ENCODE peak calls at places on chromosome 1, in eight cellular contexts. One of them, this sample, is unnamed.
A peak's percentile ranks its signal among the peaks of the same experiment; 100 is the strongest.

GRCh38 chr1:42756956-42757891 is 9.6 kb downstream of the P3H1 start:
- DNase-seq in transverse colon: no peak
- DNase-seq in thoracic aorta: no peak
- DNase-seq in RWPE1: peak; percentile 63
- DNase-seq in keratinocyte: no peak
- DNase-seq in CD8-positive, alpha-beta memory T cell: peak; percentile 11
- DNase-seq in sigmoid colon: no peak
- DNase-seq in AG04450: peak; percentile 39
- DNase-seq in this sample: no peak

GRCh38 chr1:78054972-78055371 is 9.2 kb downstream of the GIPC2 start:
- DNase-seq in CD8-positive, alpha-beta memory T cell: no peak
- DNase-seq in AG04450: no peak
- DNase-seq in sigmoid colon: no peak
- DNase-seq in transverse colon: no peak
- DNase-seq in RWPE1: no peak
- DNase-seq in keratinocyte: no peak
- DNase-seq in thoracic aorta: no peak
- DNase-seq in this sample: no peak

GRCh38 chr1:32946413-32946812 is 18.2 kb downstream of the RNF19B start:
- DNase-seq in CD8-positive, alpha-beta memory T cell: no peak
- DNase-seq in AG04450: no peak
- DNase-seq in keratinocyte: no peak
- DNase-seq in transverse colon: no peak
- DNase-seq in sigmoid colon: no peak
- DNase-seq in thoracic aorta: peak; percentile 15
- DNase-seq in RWPE1: no peak
- DNase-seq in this sample: no peak

GRCh38 chr1:50047916-50048694 is 24.4 kb upstream of the AGBL4 start:
- DNase-seq in transverse colon: no peak
- DNase-seq in sigmoid colon: peak; percentile 60
- DNase-seq in keratinocyte: no peak
- DNase-seq in CD8-positive, alpha-beta memory T cell: peak; percentile 5
- DNase-seq in RWPE1: no peak
- DNase-seq in thoracic aorta: no peak
- DNase-seq in AG04450: no peak
- DNase-seq in this sample: no peak

GRCh38 chr1:217134857-217135568 is 411.8 kb upstream of the ESRRG start:
- DNase-seq in sigmoid colon: no peak
- DNase-seq in transverse colon: no peak
- DNase-seq in RWPE1: peak; percentile 4
- DNase-seq in CD8-positive, alpha-beta memory T cell: no peak
- DNase-seq in thoracic aorta: no peak
- DNase-seq in AG04450: no peak
- DNase-seq in keratinocyte: no peak
- DNase-seq in this sample: no peak

GRCh38 chr1:237754627-237755026 is 136.1 kb downstream of the ZP4 start:
- DNase-seq in keratinocyte: no peak
- DNase-seq in sigmoid colon: no peak
- DNase-seq in CD8-positive, alpha-beta memory T cell: no peak
- DNase-seq in transverse colon: no peak
- DNase-seq in thoracic aorta: no peak
- DNase-seq in AG04450: no peak
- DNase-seq in RWPE1: no peak
- DNase-seq in this sample: no peak

GRCh38 chr1:23924601-23925000 is 11.4 kb upstream of the CNR2 start:
- DNase-seq in sigmoid colon: no peak
- DNase-seq in RWPE1: no peak
- DNase-seq in AG04450: no peak
- DNase-seq in thoracic aorta: no peak
- DNase-seq in transverse colon: no peak
- DNase-seq in CD8-positive, alpha-beta memory T cell: no peak
- DNase-seq in keratinocyte: no peak
- DNase-seq in this sample: no peak

GRCh38 chr1:24955161-24955560 is 25.1 kb upstream of the RUNX3 start:
- DNase-seq in transverse colon: no peak
- DNase-seq in CD8-positive, alpha-beta memory T cell: peak; percentile 60
- DNase-seq in RWPE1: peak; percentile 57
- DNase-seq in sigmoid colon: no peak
- DNase-seq in thoracic aorta: no peak
- DNase-seq in keratinocyte: peak; percentile 98
- DNase-seq in AG04450: peak; percentile 11
- DNase-seq in this sample: peak; percentile 51

GRCh38 chr1:54810144-54810942 is 9.2 kb upstream of the TTC22 start:
- DNase-seq in RWPE1: peak; percentile 76
- DNase-seq in AG04450: peak; percentile 1
- DNase-seq in sigmoid colon: no peak
- DNase-seq in transverse colon: peak; percentile 81
- DNase-seq in thoracic aorta: no peak
- DNase-seq in CD8-positive, alpha-beta memory T cell: peak; percentile 46
- DNase-seq in keratinocyte: no peak
- DNase-seq in this sample: peak; percentile 63

GRCh38 chr1:32713081-32713480 is 10.5 kb upstream of the SYNC start:
- DNase-seq in CD8-positive, alpha-beta memory T cell: no peak
- DNase-seq in keratinocyte: no peak
- DNase-seq in RWPE1: no peak
- DNase-seq in AG04450: no peak
- DNase-seq in sigmoid colon: no peak
- DNase-seq in thoracic aorta: no peak
- DNase-seq in transverse colon: no peak
- DNase-seq in this sample: no peak

GRCh38 chr1:89198081-89198480 is 661 bp downstream of the GBP4 start:
- DNase-seq in RWPE1: no peak
- DNase-seq in keratinocyte: no peak
- DNase-seq in CD8-positive, alpha-beta memory T cell: no peak
- DNase-seq in transverse colon: no peak
- DNase-seq in thoracic aorta: no peak
- DNase-seq in AG04450: no peak
- DNase-seq in sigmoid colon: no peak
- DNase-seq in this sample: no peak

GRCh38 chr1:55632906-55633305 is 417.7 kb upstream of the USP24 start:
- DNase-seq in transverse colon: no peak
- DNase-seq in RWPE1: no peak
- DNase-seq in keratinocyte: no peak
- DNase-seq in AG04450: no peak
- DNase-seq in thoracic aorta: no peak
- DNase-seq in sigmoid colon: no peak
- DNase-seq in CD8-positive, alpha-beta memory T cell: no peak
- DNase-seq in this sample: no peak

GRCh38 chr1:9181990-9182783 is 52.4 kb upstream of the H6PD start:
- DNase-seq in CD8-positive, alpha-beta memory T cell: no peak
- DNase-seq in sigmoid colon: no peak
- DNase-seq in RWPE1: peak; percentile 62
- DNase-seq in thoracic aorta: no peak
- DNase-seq in keratinocyte: peak; percentile 53
- DNase-seq in AG04450: no peak
- DNase-seq in transverse colon: peak; percentile 53
- DNase-seq in this sample: no peak

GRCh38 chr1:39110325-39110851 is 84.2 kb downstream of the NDUFS5 start:
- DNase-seq in sigmoid colon: no peak
- DNase-seq in transverse colon: no peak
- DNase-seq in RWPE1: peak; percentile 53
- DNase-seq in CD8-positive, alpha-beta memory T cell: no peak
- DNase-seq in thoracic aorta: no peak
- DNase-seq in AG04450: no peak
- DNase-seq in keratinocyte: no peak
- DNase-seq in this sample: no peak

GRCh38 chr1:9025474-9025873 is 749 bp downstream of the SLC2A7 start:
- DNase-seq in AG04450: no peak
- DNase-seq in keratinocyte: no peak
- DNase-seq in RWPE1: no peak
- DNase-seq in transverse colon: no peak
- DNase-seq in sigmoid colon: no peak
- DNase-seq in thoracic aorta: no peak
- DNase-seq in CD8-positive, alpha-beta memory T cell: no peak
- DNase-seq in this sample: no peak

GRCh38 chr1:170663011-170663410 is 920 bp upstream of the PRRX1 start:
- DNase-seq in CD8-positive, alpha-beta memory T cell: no peak
- DNase-seq in thoracic aorta: no peak
- DNase-seq in transverse colon: no peak
- DNase-seq in AG04450: no peak
- DNase-seq in sigmoid colon: no peak
- DNase-seq in keratinocyte: no peak
- DNase-seq in RWPE1: no peak
- DNase-seq in this sample: no peak

GRCh38 chr1:30675761-30676160 is 47.6 kb downstream of the MATN1 start:
- DNase-seq in keratinocyte: no peak
- DNase-seq in transverse colon: no peak
- DNase-seq in AG04450: no peak
- DNase-seq in thoracic aorta: no peak
- DNase-seq in sigmoid colon: no peak
- DNase-seq in RWPE1: peak; percentile 26
- DNase-seq in CD8-positive, alpha-beta memory T cell: no peak
- DNase-seq in this sample: no peak

GRCh38 chr1:100959502-100960060 is 63.7 kb downstream of the SLC30A7 start:
- DNase-seq in AG04450: no peak
- DNase-seq in sigmoid colon: no peak
- DNase-seq in thoracic aorta: no peak
- DNase-seq in keratinocyte: no peak
- DNase-seq in RWPE1: no peak
- DNase-seq in transverse colon: no peak
- DNase-seq in CD8-positive, alpha-beta memory T cell: no peak
- DNase-seq in this sample: no peak

GRCh38 chr1:36941579-36941978 is 92.7 kb downstream of the GRIK3 start:
- DNase-seq in CD8-positive, alpha-beta memory T cell: no peak
- DNase-seq in transverse colon: no peak
- DNase-seq in AG04450: no peak
- DNase-seq in RWPE1: no peak
- DNase-seq in keratinocyte: no peak
- DNase-seq in sigmoid colon: no peak
- DNase-seq in thoracic aorta: no peak
- DNase-seq in this sample: no peak

GRCh38 chr1:170166518-170167180 is 20.9 kb downstream of the NTMT2 start:
- DNase-seq in sigmoid colon: no peak
- DNase-seq in keratinocyte: no peak
- DNase-seq in AG04450: no peak
- DNase-seq in transverse colon: no peak
- DNase-seq in RWPE1: no peak
- DNase-seq in CD8-positive, alpha-beta memory T cell: no peak
- DNase-seq in thoracic aorta: no peak
- DNase-seq in this sample: no peak

GRCh38 chr1:198003468-198003867 is 86.3 kb downstream of the LHX9 start:
- DNase-seq in sigmoid colon: no peak
- DNase-seq in AG04450: no peak
- DNase-seq in keratinocyte: no peak
- DNase-seq in RWPE1: no peak
- DNase-seq in thoracic aorta: no peak
- DNase-seq in CD8-positive, alpha-beta memory T cell: no peak
- DNase-seq in transverse colon: no peak
- DNase-seq in this sample: no peak

GRCh38 chr1:2112280-2112701 is 62.1 kb downstream of the PRKCZ start:
- DNase-seq in thoracic aorta: no peak
- DNase-seq in sigmoid colon: no peak
- DNase-seq in transverse colon: no peak
- DNase-seq in RWPE1: no peak
- DNase-seq in AG04450: no peak
- DNase-seq in CD8-positive, alpha-beta memory T cell: no peak
- DNase-seq in keratinocyte: no peak
- DNase-seq in this sample: no peak

GRCh38 chr1:2111674-2112035 is 61.4 kb downstream of the PRKCZ start:
- DNase-seq in thoracic aorta: no peak
- DNase-seq in CD8-positive, alpha-beta memory T cell: no peak
- DNase-seq in sigmoid colon: no peak
- DNase-seq in transverse colon: no peak
- DNase-seq in RWPE1: no peak
- DNase-seq in AG04450: no peak
- DNase-seq in keratinocyte: no peak
- DNase-seq in this sample: no peak

GRCh38 chr1:2115922-2116341 is 65.7 kb downstream of the PRKCZ start:
- DNase-seq in transverse colon: no peak
- DNase-seq in RWPE1: no peak
- DNase-seq in AG04450: no peak
- DNase-seq in thoracic aorta: no peak
- DNase-seq in sigmoid colon: no peak
- DNase-seq in CD8-positive, alpha-beta memory T cell: no peak
- DNase-seq in keratinocyte: no peak
- DNase-seq in this sample: no peak

GRCh38 chr1:2113620-2114135 is 63.5 kb downstream of the PRKCZ start:
- DNase-seq in keratinocyte: no peak
- DNase-seq in transverse colon: no peak
- DNase-seq in CD8-positive, alpha-beta memory T cell: no peak
- DNase-seq in sigmoid colon: no peak
- DNase-seq in RWPE1: no peak
- DNase-seq in AG04450: no peak
- DNase-seq in thoracic aorta: no peak
- DNase-seq in this sample: no peak

GRCh38 chr1:2115008-2115921 is 65.1 kb downstream of the PRKCZ start:
- DNase-seq in thoracic aorta: no peak
- DNase-seq in RWPE1: no peak
- DNase-seq in sigmoid colon: no peak
- DNase-seq in keratinocyte: no peak
- DNase-seq in CD8-positive, alpha-beta memory T cell: peak; percentile 16
- DNase-seq in AG04450: no peak
- DNase-seq in transverse colon: no peak
- DNase-seq in this sample: no peak
- H3K27ac ChIP-seq in thoracic aorta: no peak overlapping the region
- H3K27ac ChIP-seq in RWPE1: no peak overlapping the region
- H3K27ac ChIP-seq in sigmoid colon: no peak overlapping the region
- H3K27ac ChIP-seq in keratinocyte: no peak overlapping the region
- H3K27ac ChIP-seq in CD8-positive, alpha-beta memory T cell: no peak overlapping the region
- H3K27ac ChIP-seq in AG04450: no peak overlapping the region
- H3K27ac ChIP-seq in transverse colon: no peak overlapping the region
- H3K27ac ChIP-seq in this sample: no peak overlapping the region

GRCh38 chr1:35032384-35032739 is 617 bp upstream of the ZMYM6 start:
- DNase-seq in AG04450: no peak
- DNase-seq in keratinocyte: no peak
- DNase-seq in transverse colon: no peak
- DNase-seq in RWPE1: no peak
- DNase-seq in sigmoid colon: no peak
- DNase-seq in thoracic aorta: no peak
- DNase-seq in CD8-positive, alpha-beta memory T cell: no peak
- DNase-seq in this sample: no peak
- H3K27ac ChIP-seq in AG04450: no peak overlapping the region
- H3K27ac ChIP-seq in keratinocyte: no peak overlapping the region
- H3K27ac ChIP-seq in transverse colon: peak overlapping the region; percentile 95
- H3K27ac ChIP-seq in RWPE1: peak overlapping the region; percentile 99
- H3K27ac ChIP-seq in sigmoid colon: peak overlapping the region; percentile 90
- H3K27ac ChIP-seq in thoracic aorta: no peak overlapping the region
- H3K27ac ChIP-seq in CD8-positive, alpha-beta memory T cell: no peak overlapping the region
- H3K27ac ChIP-seq in this sample: no peak overlapping the region

DNA sequence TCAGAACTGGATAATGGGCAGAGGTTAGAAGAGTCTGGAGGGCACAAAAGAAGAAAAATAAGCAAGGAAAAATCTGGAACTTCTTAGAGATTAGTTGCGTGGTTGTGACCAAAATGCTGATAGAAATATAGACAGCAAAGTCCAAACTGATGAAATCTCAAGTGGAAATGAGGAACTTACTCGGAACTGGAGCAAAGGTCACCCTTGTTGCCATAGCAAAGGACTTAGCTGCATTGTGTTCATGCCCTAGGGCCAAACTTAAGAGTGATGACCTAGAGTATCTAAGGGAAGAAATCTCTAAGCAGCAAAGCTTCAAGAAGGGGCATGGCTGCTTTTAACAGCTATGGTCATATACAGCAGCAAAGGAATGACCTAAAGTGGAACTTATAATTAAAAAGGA is 180.0 kb downstream of the TTLL7 start:
- DNase-seq in sigmoid colon: no peak
- DNase-seq in AG04450: no peak
- DNase-seq in thoracic aorta: no peak
- DNase-seq in RWPE1: no peak
- DNase-seq in CD8-positive, alpha-beta memory T cell: no peak
- DNase-seq in keratinocyte: no peak
- DNase-seq in transverse colon: peak; percentile 35
- DNase-seq in this sample: no peak
- H3K27ac ChIP-seq in sigmoid colon: no peak overlapping the region
- H3K27ac ChIP-seq in AG04450: no peak overlapping the region
- H3K27ac ChIP-seq in thoracic aorta: no peak overlapping the region
- H3K27ac ChIP-seq in RWPE1: no peak overlapping the region
- H3K27ac ChIP-seq in CD8-positive, alpha-beta memory T cell: no peak overlapping the region
- H3K27ac ChIP-seq in keratinocyte: no peak overlapping the region
- H3K27ac ChIP-seq in transverse colon: no peak overlapping the region
- H3K27ac ChIP-seq in this sample: no peak overlapping the region

GRCh38 chr1:213008564-213008963 is 7.1 kb downstream of the ANGEL2 start:
- DNase-seq in CD8-positive, alpha-beta memory T cell: no peak
- DNase-seq in keratinocyte: no peak
- DNase-seq in thoracic aorta: no peak
- DNase-seq in transverse colon: no peak
- DNase-seq in AG04450: no peak
- DNase-seq in RWPE1: no peak
- DNase-seq in sigmoid colon: no peak
- DNase-seq in this sample: no peak
- H3K27ac ChIP-seq in CD8-positive, alpha-beta memory T cell: no peak overlapping the region
- H3K27ac ChIP-seq in keratinocyte: no peak overlapping the region
- H3K27ac ChIP-seq in thoracic aorta: no peak overlapping the region
- H3K27ac ChIP-seq in transverse colon: no peak overlapping the region
- H3K27ac ChIP-seq in AG04450: no peak overlapping the region
- H3K27ac ChIP-seq in RWPE1: no peak overlapping the region
- H3K27ac ChIP-seq in sigmoid colon: no peak overlapping the region
- H3K27ac ChIP-seq in this sample: no peak overlapping the region

This sample was measured in CD4-positive, alpha-beta T cell.